ENCODE peak calls at places on chromosomes 1 and 21, in ten cellular contexts. G, U, O, D, C, N, A, W, I and X are unnamed samples.

GRCh38 chr1:39676951-39677350 is 5.0 kb upstream of the NT5C1A start:
- DNase-seq in G (no peak), U (no peak), O (no peak), D (no peak), C (no peak), N (no peak), A (peak; percentile 94), W (no peak), I (no peak), X (no peak)

GRCh38 chr1:152461544-152461943 is 47.5 kb upstream of the CRNN start:
- DNase-seq in G (peak; percentile 65), U (peak; percentile 79), O (peak; percentile 26), D (peak; percentile 42), C (peak; percentile 56), N (peak; percentile 8), A (peak; percentile 71), W (peak; percentile 59), I (peak; percentile 20), X (no peak)

GRCh38 chr1:62429581-62429980 is 7.3 kb upstream of the USP1 start:
- DNase-seq in G (no peak), U (no peak), O (no peak), D (no peak), C (no peak), N (no peak), A (peak; percentile 33), W (no peak), I (no peak), X (no peak)

GRCh38 chr1:224524679-224525078 is 90.1 kb upstream of the WDR26 start:
- DNase-seq in G (no peak), U (no peak), O (no peak), D (no peak), C (no peak), N (no peak), A (peak; percentile 88), W (peak; percentile 53), I (no peak), X (no peak)

GRCh38 chr1:156894711-156895407 is 1.3 kb downstream of the PEAR1 start:
- DNase-seq in G (peak; percentile 29), U (no peak), O (no peak), D (no peak), C (no peak), N (no peak), A (no peak), W (peak; percentile 67), I (no peak), X (no peak)

GRCh38 chr1:244865028-244865371 is 657 bp upstream of the HNRNPU start:
- DNase-seq in G (peak; percentile 43), U (peak; percentile 57), O (peak; percentile 53), D (peak; percentile 32), C (peak; percentile 13), N (peak; percentile 60), A (peak; percentile 34), W (no peak), I (no peak), X (peak; percentile 57)

GRCh38 chr1:59645893-59646292 is 168.9 kb upstream of the HOOK1 start:
- DNase-seq in G (no peak), U (no peak), O (no peak), D (no peak), C (no peak), N (no peak), A (peak; percentile 7), W (no peak), I (peak; percentile 54), X (no peak)

GRCh38 chr1:175278236-175278635 is 85.7 kb upstream of the KIAA0040 start:
- DNase-seq in G (no peak), U (no peak), O (no peak), D (no peak), C (no peak), N (no peak), A (no peak), W (no peak), I (no peak), X (no peak)

GRCh38 chr1:107935396-107936064 is 29.4 kb downstream of the VAV3 start:
- DNase-seq in G (no peak), U (peak; percentile 72), O (no peak), D (peak; percentile 42), C (no peak), N (no peak), A (no peak), W (no peak), I (no peak), X (no peak)

GRCh38 chr1:231642600-231643332 is 16.2 kb downstream of the DISC1 start:
- DNase-seq in G (no peak), U (no peak), O (no peak), D (no peak), C (no peak), N (peak; percentile 51), A (no peak), W (no peak), I (no peak), X (no peak)

GRCh38 chr21:43585924-43586411 is 73.3 kb downstream of the HSF2BP start:
- DNase-seq in G (no peak), U (no peak), O (no peak), D (no peak), C (no peak), N (no peak), A (peak; percentile 100), W (peak; percentile 100), I (peak; percentile 95), X (no peak)

GRCh38 chr1:167083066-167083682 is 7.0 kb downstream of the GPA33 start:
- DNase-seq in G (no peak), U (no peak), O (peak; percentile 87), D (no peak), C (no peak), N (no peak), A (no peak), W (no peak), I (no peak), X (peak; percentile 33)

GRCh38 chr1:175499595-175500367 is 243.6 kb downstream of the TNR start:
- DNase-seq in G (no peak), U (no peak), O (no peak), D (no peak), C (no peak), N (no peak), A (peak; percentile 18), W (no peak), I (no peak), X (no peak)

GRCh38 chr21:46011267-46011967 is 29.8 kb downstream of the COL6A1 start:
- DNase-seq in G (no peak), U (no peak), O (no peak), D (no peak), C (no peak), N (no peak), A (no peak), W (no peak), I (no peak), X (no peak)

GRCh38 chr21:25350056-25350455 is 257.2 kb downstream of the MRPL39 start:
- DNase-seq in G (peak; percentile 30), U (peak; percentile 75), O (no peak), D (peak; percentile 15), C (no peak), N (no peak), A (peak; percentile 65), W (peak; percentile 59), I (no peak), X (no peak)

GRCh38 chr1:27886353-27886679 is 14.0 kb downstream of the THEMIS2 start:
- DNase-seq in G (no peak), U (no peak), O (no peak), D (no peak), C (no peak), N (no peak), A (no peak), W (no peak), I (no peak), X (no peak)